ENCODE peak calls at places on chromosome 20, in four cellular contexts. T is H1, D is GM12878, J is K562. Q is an unnamed sample.

GRCh38 chr20:58137236-58137635 is 91.2 kb downstream of the ANKRD60 start:
- DNase-seq in T (no peak), D (no peak), J (no peak), Q (no peak)

GRCh38 chr20:1468117-1468624 is 1.5 kb upstream of the NSFL1C start:
- DNase-seq in T (no peak), D (no peak), J (no peak), Q (no peak)

GRCh38 chr20:57547250-57547649 is 13.7 kb upstream of the PCK1 start:
- DNase-seq in T (no peak), D (no peak), J (no peak), Q (no peak)

GRCh38 chr20:36854343-36855240 is 21.3 kb upstream of the TLDC2 start:
- DNase-seq in T (no peak), D (no peak), J (no peak), Q (no peak)

GRCh38 chr20:57711311-57711712 is 1.5 kb upstream of the PMEPA1 start:
- DNase-seq in T (no peak), D (no peak), J (no peak), Q (no peak)

GRCh38 chr20:51326241-51326819 is 216.2 kb downstream of the NFATC2 start:
- DNase-seq in T (no peak), D (no peak), J (peak), Q (peak)

GRCh38 chr20:53940883-53941546 is 129.4 kb downstream of the BCAS1 start:
- DNase-seq in T (no peak), D (no peak), J (no peak), Q (no peak)

GRCh38 chr20:32763202-32763999 is 1.2 kb downstream of the DNMT3B start:
- DNase-seq in T (no peak), D (no peak), J (peak), Q (no peak)

GRCh38 chr20:32440069-32440757 is 82.1 kb downstream of the ASXL1 start:
- DNase-seq in T (no peak), D (no peak), J (no peak), Q (no peak)

GRCh38 chr20:43537921-43538854 is 20.6 kb upstream of the SGK2 start:
- DNase-seq in T (no peak), D (no peak), J (peak), Q (peak)

GRCh38 chr20:52972190-52972937 is at the start of gene TSHZ2:
- DNase-seq in T (no peak), D (no peak), J (no peak), Q (no peak)

GRCh38 chr20:40588891-40589290 is 100.1 kb downstream of the MAFB start:
- DNase-seq in T (no peak), D (no peak), J (no peak), Q (no peak)

GRCh38 chr20:10922941-10923340 is 249.1 kb upstream of the JAG1 start:
- DNase-seq in T (no peak), D (no peak), J (no peak), Q (no peak)

GRCh38 chr20:31490752-31491151 is 15.7 kb downstream of the REM1 start:
- DNase-seq in T (no peak), D (no peak), J (no peak), Q (no peak)

GRCh38 chr20:38680492-38681118 is 43.7 kb upstream of the SLC32A1 start:
- DNase-seq in T (no peak), D (no peak), J (peak), Q (no peak)

GRCh38 chr20:7728373-7728772 is 211.9 kb downstream of the HAO1 start:
- DNase-seq in T (no peak), D (no peak), J (no peak), Q (no peak)

GRCh38 chr20:59777321-59777705 is 156.1 kb downstream of the SYCP2 start:
- DNase-seq in T (no peak), D (no peak), J (no peak), Q (no peak)

GRCh38 chr20:56440346-56441007 is 27.9 kb upstream of the RTF2 start:
- DNase-seq in T (no peak), D (peak), J (no peak), Q (no peak)

GRCh38 chr20:54172856-54173652 is 732 bp downstream of the CYP24A1 start:
- DNase-seq in T (no peak), D (no peak), J (no peak), Q (no peak)

GRCh38 chr20:53850318-53850717 is 220.1 kb downstream of the BCAS1 start:
- DNase-seq in T (no peak), D (no peak), J (no peak), Q (no peak)

GRCh38 chr20:19976595-19977372 is 40.4 kb upstream of the NAA20 start:
- DNase-seq in T (peak), D (no peak), J (no peak), Q (peak)

GRCh38 chr20:64056639-64056888 is 6.4 kb upstream of the TCEA2 start:
- DNase-seq in T (no peak), D (no peak), J (no peak), Q (no peak)

GRCh38 chr20:45416917-45417316 is 976 bp downstream of the PIGT start:
- DNase-seq in T (no peak), D (no peak), J (no peak), Q (no peak)

GRCh38 chr20:45419188-45420091 is 3.5 kb downstream of the PIGT start:
- DNase-seq in T (no peak), D (peak), J (no peak), Q (no peak)

GRCh38 chr20:45415822-45416637 is at the start of gene PIGT:
- DNase-seq in T (peak), D (peak), J (peak), Q (peak)

GRCh38 chr20:45423700-45424099 is 7.8 kb downstream of the PIGT start:
- DNase-seq in T (no peak), D (no peak), J (no peak), Q (no peak)

GRCh38 chr20:45420125-45420524 is 4.2 kb downstream of the PIGT start:
- DNase-seq in T (no peak), D (no peak), J (no peak), Q (no peak)
- H3K9ac ChIP-seq in T (no peak), D (no peak), J (no peak), Q (no peak)

DNA sequence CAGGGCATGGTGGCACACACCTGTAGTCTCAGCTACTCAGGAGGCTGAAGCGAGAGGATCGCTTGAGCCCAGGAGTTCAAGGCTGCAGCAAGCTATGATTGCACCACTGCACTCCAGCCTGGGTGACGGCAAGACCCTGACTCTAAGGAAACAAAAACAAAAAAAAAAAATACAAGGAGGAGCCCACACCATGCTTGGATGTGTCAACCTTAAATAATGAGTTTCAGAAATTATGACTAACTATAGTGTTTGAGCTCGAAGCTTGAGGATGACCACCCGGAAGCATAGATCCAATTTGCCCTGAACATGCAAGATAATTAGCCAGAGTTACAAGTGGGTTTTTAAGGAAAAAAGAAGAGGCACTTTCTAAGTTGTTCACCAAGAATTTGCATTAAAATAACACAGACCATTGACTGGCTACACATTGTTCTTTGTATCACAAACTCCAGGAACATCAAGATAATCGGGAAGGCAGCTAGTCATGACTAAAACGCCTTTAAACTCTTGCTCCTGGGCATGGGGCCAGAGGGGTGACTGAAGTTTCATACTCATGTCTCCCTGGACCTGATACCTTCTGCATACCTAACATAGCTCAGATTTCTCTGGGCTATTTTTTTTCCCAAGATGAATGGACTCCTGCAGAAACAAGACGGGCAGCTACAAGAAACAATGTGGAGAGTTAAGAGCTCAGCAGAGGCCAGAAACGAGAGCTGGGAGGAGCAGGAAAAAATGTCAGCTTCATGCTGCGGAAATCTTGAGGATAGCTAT is 289.6 kb downstream of the PREX1 start:
- DNase-seq in T (peak), D (no peak), J (no peak), Q (peak)
- TF ChIP-seq EGR1 in T (no peak), D (no peak), J (no peak), Q (no peak)

DNA sequence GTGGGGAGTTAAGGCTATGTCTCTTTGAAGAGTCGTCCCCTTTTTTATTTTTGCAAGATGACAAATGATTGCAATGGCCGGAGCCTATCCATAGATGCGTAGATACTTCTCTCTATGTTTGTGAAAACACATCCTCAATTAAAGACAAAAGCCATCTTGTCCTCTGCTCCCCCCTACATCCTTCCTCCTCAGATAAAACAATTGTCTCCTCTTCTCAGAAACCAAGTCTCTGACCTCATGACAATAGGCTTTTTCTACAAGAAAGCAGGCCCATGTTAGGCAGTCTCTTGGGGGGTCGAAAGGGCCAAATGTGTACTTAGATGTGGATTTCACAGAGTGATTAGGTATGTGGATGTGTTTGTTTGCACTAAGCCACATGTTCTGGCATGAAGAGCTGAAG is 51.1 kb upstream of the SSTR4 start:
- DNase-seq in T (no peak), D (no peak), J (no peak), Q (no peak)
- H3K9ac ChIP-seq in T (no peak), D (no peak), J (no peak), Q (no peak)

DNA sequence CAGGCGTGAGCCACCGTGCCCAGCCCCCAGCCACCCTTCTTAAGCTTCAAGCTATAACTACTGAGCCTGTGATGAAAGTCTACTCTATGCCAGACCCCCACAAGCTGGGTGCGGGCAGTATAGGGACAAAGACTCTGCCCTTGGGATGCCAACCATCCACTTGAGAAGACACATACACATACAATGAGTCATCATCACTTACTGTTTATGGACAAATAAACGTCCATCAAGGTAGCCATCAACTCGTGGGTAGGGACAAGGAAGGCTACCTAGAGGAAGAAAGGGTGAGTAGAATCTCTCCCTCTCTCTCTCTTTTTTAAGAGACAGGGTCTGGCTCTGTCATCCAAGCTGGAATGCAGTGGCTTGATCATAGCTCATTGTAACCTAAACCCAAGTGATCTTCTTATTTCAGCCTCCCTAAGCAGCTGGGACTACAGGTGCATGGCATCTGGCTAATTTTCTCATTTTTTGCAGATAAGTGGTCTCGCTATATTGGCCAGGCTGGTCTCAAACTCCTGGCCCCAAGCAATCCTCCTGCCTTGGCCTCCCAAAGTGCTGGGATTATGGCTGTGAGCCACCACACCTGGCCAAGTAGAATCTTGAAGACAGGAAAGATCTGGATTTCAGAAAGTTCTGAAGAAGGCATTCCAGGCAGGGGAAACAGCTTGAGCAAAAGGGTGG is 2.6 kb upstream of the TP53INP2 start:
- DNase-seq in T (no peak), D (no peak), J (no peak), Q (no peak)
- TF ChIP-seq EGR1 in T (no peak), D (no peak), J (no peak), Q (no peak)

GRCh38 chr20:432677-433299 is 24.7 kb downstream of the RBCK1 start:
- DNase-seq in T (no peak), D (no peak), J (no peak), Q (no peak)
- H3K9ac ChIP-seq in T (no peak), D (no peak), J (no peak), Q (no peak)

GRCh38 chr20:62254021-62254724 is 15.9 kb downstream of the OSBPL2 start:
- DNase-seq in T (no peak), D (no peak), J (no peak), Q (no peak)

GRCh38 chr20:62253398-62253797 is 15.1 kb downstream of the OSBPL2 start:
- DNase-seq in T (no peak), D (no peak), J (no peak), Q (no peak)

GRCh38 chr20:62258499-62259293 is 20.4 kb downstream of the OSBPL2 start:
- DNase-seq in T (no peak), D (no peak), J (no peak), Q (no peak)

GRCh38 chr20:62259294-62259565 is 20.9 kb downstream of the OSBPL2 start:
- DNase-seq in T (no peak), D (no peak), J (no peak), Q (no peak)

GRCh38 chr20:62255976-62256375 is 17.7 kb downstream of the OSBPL2 start:
- DNase-seq in T (no peak), D (no peak), J (no peak), Q (no peak)
- TF ChIP-seq EGR1 in T (no peak), D (no peak), J (no peak), Q (no peak)

GRCh38 chr20:4925842-4926530 is 75.3 kb downstream of the SLC23A2 start:
- DNase-seq in T (no peak), D (no peak), J (no peak), Q (no peak)
- H3K9ac ChIP-seq in T (no peak), D (no peak), J (no peak), Q (no peak)

GRCh38 chr20:8912731-8913130 is 156.2 kb upstream of the PLCB4 start:
- DNase-seq in T (no peak), D (no peak), J (no peak), Q (no peak)
- TF ChIP-seq EGR1 in T (no peak), D (no peak), J (no peak), Q (no peak)

GRCh38 chr20:25032478-25033183 is 25.3 kb downstream of the ACSS1 start:
- DNase-seq in T (no peak), D (no peak), J (no peak), Q (no peak)
- H3K9ac ChIP-seq in T (no peak), D (no peak), J (no peak), Q (no peak)

GRCh38 chr20:18831830-18832229 is 18.2 kb downstream of the SCP2D1 start:
- DNase-seq in T (no peak), D (no peak), J (no peak), Q (no peak)
- TF ChIP-seq EGR1 in T (no peak), D (no peak), J (no peak), Q (no peak)

Q was measured in HCT116.